ENCODE peak calls at places on chromosomes 2 and 18, in seven cellular contexts. C is colonic mucosa, M is pancreas, A is HCT116, S is thyroid gland, T is Peyer's patch, N is prostate gland. Z is an unnamed sample. For H3K4me1, the result is how much of the 10 kb centered on the place peaks cover.

GRCh38 chr2:239533917-239534316 is 133.1 kb upstream of the HDAC4 start:
- DNase-seq in N (no peak), A (no peak), T (peak), C (peak), S (no peak), M (no peak), Z (peak)

GRCh38 chr2:33412920-33413319 is 63.5 kb upstream of the RASGRP3 start:
- DNase-seq in S (no peak), N (no peak), C (no peak), A (peak), T (no peak), M (no peak), Z (no peak)

GRCh38 chr2:199228887-199229819 is 228.6 kb downstream of the SATB2 start:
- DNase-seq in A (no peak), T (no peak), M (no peak), C (no peak), S (no peak), N (no peak), Z (no peak)

GRCh38 chr2:109135572-109136185 is 6.7 kb downstream of the SH3RF3 start:
- DNase-seq in N (no peak), M (no peak), A (no peak), S (peak), T (no peak), C (no peak), Z (peak)

GRCh38 chr2:240428245-240428644 is 7.2 kb upstream of the GPC1 start:
- DNase-seq in S (no peak), N (no peak), A (no peak), C (no peak), M (no peak), T (no peak), Z (no peak)

GRCh38 chr2:181972431-181973190 is 13.0 kb upstream of the PPP1R1C start:
- DNase-seq in A (no peak), C (no peak), M (no peak), N (no peak), T (no peak), S (no peak), Z (no peak)

GRCh38 chr2:152580722-152581121 is 136.5 kb downstream of the PRPF40A start:
- DNase-seq in M (no peak), C (no peak), T (no peak), N (no peak), S (peak), A (no peak), Z (no peak)

GRCh38 chr2:17800219-17800618 is 16.0 kb upstream of the MSGN1 start:
- DNase-seq in N (no peak), C (no peak), A (no peak), S (no peak), M (no peak), T (no peak), Z (no peak)

GRCh38 chr18:23887493-23887892 is 127.1 kb upstream of the TTC39C start:
- DNase-seq in M (no peak), N (no peak), T (no peak), C (no peak), S (no peak), A (no peak), Z (peak)

GRCh38 chr2:66553370-66553769 is 118.4 kb downstream of the MEIS1 start:
- DNase-seq in C (no peak), S (no peak), N (no peak), M (peak), A (no peak), T (no peak), Z (no peak)

GRCh38 chr18:74225193-74225840 is 66.4 kb downstream of the CYB5A start:
- DNase-seq in S (no peak), A (no peak), C (no peak), N (no peak), T (no peak), M (no peak), Z (no peak)

DNA sequence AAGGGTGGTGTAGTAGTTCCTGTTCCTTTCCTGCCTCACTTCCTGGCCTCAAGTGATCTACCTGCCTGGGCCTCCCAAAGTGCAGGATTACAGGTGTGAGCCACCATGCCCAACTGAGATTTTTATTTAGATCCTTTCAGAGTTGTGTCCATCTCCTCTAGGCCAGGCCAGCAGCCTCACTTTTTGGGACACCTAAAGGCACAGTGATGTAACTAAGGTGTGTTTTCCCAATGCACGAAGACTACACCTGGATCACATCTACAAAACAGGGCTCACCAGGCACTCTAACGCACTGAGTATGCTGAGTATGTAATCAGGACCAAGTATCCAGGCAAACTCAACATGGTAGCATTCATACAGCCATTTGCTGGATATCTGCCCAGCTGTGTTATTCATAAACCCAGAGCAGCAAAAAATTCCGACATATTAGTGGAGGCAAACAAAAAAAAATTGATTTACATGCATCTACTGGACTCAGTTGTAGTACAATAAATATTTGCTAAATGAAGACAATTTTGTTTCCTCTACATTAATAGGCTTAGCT is 33.8 kb downstream of the LPIN2 start:
- DNase-seq in T (no peak), N (no peak), C (no peak), S (no peak), A (no peak), M (no peak), Z (no peak)
- H3K4me1 ChIP-seq in T (under half), N (under half), C (under half), S (half or more), A (under half), M (half or more), Z (under half)

GRCh38 chr2:53452400-53452799 is 315.2 kb upstream of the CHAC2 start:
- DNase-seq in S (no peak), C (no peak), A (no peak), N (no peak), T (no peak), M (no peak), Z (no peak)
- H3K4me3 ChIP-seq in S (no peak), C (no peak), A (no peak), N (no peak), T (no peak), M (no peak), Z (no peak)

GRCh38 chr2:241508240-241508509 is 209 bp downstream of the STK25 start:
- DNase-seq in N (peak), T (no peak), C (no peak), M (no peak), A (no peak), S (no peak), Z (no peak)
- TF ChIP-seq CTCF in N (no peak), T (no peak), C (no peak), M (no peak), A (no peak), S (no peak), Z (no peak)

DNA sequence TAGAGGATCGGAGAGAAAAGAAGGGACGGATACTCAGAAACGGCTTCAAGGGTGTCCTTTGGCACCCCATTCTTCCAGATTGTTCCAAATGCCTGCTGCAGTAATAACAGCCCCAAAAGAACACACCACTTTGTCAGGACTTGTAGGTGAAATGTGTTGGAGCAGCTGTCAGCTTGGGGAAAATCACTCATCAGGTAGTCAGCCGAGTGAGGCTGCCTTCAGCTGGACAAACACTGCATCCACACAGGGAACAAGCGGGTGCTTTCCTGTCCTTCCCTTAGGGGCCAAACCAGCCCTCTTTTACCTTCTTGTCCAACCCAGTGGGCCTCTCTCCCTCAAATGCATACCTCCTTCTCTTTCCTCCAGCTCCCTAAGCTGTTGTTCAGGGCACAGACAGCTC is 48.2 kb downstream of the BCL11A start:
- DNase-seq in A (no peak), C (no peak), S (no peak), N (peak), M (no peak), T (no peak), Z (no peak)
- H3K4me1 ChIP-seq in A (under half), C (under half), S (under half), N (under half), M (under half), T (under half), Z (under half)

DNA sequence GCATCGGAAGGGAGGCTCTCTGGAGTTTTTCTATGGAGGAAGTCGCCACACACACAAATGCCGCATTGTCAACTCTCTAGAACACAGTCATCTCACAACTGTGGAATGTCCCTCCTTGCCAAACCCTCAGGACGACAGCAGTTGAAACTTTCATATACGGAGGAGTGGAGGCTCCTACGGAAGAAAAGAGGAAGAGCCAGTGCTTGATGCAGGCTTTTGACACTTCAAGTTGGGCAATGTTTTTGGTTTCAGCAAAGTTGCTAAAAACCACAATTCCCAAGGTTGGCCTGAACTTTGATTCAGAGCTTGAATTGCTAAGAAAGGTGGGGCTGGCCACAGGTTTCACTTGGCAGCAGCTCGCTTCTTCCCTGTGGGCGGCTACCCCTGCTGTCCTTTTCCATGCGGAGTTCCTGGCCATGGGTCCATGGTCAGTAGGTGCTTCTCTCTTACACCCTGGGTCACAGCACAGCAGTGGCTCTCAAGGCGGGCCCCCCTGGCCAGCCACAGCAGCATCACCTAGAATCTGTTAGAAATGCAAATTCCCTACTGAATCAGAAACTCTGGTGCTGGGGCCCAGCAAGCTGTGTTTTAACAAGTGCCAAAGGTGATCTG is 856.3 kb downstream of the RNF144A start:
- DNase-seq in C (no peak), N (peak), M (no peak), S (peak), A (peak), T (no peak), Z (no peak)
- H3K4me3 ChIP-seq in C (no peak), N (no peak), M (no peak), S (no peak), A (no peak), T (no peak), Z (no peak)

DNA sequence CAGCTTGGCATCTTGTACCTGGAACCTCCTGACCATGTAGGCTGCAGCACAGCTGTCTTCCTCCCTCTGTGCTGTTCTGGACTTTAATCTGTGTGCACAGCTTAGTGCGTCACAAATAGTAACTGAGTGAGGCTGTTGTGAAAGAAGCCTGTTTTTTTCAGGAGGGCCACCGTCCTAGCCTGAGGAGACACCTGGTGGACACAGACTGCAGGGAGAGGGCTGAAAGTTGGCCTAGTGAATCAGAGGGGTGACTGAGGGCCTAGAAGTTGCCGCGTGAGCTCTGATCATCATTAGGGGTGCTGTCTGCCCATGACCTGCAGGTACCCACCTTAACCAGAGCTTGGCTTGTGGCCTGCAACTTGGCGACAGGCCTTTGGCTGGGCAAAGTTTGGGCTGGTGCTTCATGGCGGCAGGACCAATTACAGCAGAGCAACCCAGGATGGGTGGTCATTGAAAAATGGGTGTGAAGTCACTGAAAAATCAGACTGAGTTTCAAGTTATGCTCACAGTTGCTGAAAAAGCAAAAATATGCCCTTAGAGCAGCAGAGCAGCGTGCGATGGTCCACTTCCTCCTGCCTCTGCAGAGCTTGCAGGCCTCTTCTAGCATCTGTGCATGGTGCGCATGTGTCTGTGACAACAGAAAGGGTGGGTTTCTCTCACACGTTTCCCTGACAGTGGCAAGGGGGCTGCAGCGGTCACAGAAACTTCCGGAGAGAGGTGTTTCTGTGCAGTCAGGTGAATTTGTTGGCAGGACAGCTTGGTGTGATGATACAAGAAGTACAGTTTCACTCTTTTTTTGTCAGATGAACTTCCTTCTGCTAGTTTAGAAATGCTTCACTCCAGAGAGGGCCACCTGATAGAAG is 9.6 kb downstream of the GDF7 start:
- DNase-seq in S (no peak), A (no peak), C (no peak), T (peak), M (no peak), N (no peak), Z (no peak)
- TF ChIP-seq CTCF in S (no peak), A (no peak), C (no peak), T (peak), M (no peak), N (peak), Z (peak)

DNA sequence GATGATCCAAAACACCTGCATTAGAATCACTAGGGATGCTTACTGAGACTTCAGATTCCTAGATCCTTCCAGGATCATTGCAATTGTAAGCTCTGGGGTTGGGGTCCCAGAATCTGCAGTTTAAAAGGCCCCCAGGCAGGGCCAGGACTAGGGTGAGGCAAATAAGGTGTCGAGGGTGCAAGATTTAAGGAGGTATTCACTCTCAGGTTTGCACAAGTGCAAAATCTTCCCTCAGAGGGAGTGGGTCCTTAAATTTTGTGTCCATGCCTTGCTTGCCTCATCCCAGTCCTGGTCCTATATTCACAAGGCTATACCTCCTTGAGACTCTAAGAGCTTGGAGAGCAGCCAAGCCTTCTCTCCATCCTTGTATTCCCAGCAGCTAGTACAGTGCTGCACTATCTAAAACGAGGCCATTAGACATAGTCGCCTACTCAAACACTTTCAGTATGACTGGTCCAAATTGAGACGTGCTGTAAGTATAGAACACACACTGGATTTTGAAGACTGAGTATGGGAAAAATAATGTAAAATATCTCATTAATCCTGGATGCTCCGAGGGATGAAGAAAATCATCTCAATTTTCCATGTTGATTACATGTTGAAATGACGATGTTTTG is 31.6 kb upstream of the MREG start:
- DNase-seq in M (no peak), C (no peak), A (no peak), S (peak), T (no peak), N (no peak), Z (no peak)
- H3K4me1 ChIP-seq in M (under half), C (under half), A (under half), S (under half), T (under half), N (under half), Z (under half)

GRCh38 chr2:44927979-44928659 is 13.4 kb upstream of the SIX3 start:
- DNase-seq in T (no peak), C (no peak), N (no peak), S (no peak), A (no peak), M (no peak), Z (no peak)
- H3K4me3 ChIP-seq in T (peak), C (no peak), N (no peak), S (no peak), A (no peak), M (peak), Z (no peak)